ENCODE peak calls at places on chromosomes 16 and 17, in eight cellular contexts. C is brain microvascular endothelial cell, Z is AG09309, T is heart right ventricle, B is foreskin fibroblast, P is fibroblast of mammary gland, R is ascending aorta, W is AG10803. M is an unnamed sample.

GRCh38 chr17:62058611-62059010 is 6.5 kb downstream of the MED13 start:
- DNase-seq in C (no peak), Z (no peak), T (no peak), B (no peak), P (no peak), R (no peak), W (peak; percentile 11), M (no peak)

GRCh38 chr17:15123593-15124590 is 141.2 kb downstream of the PMP22 start:
- DNase-seq in C (peak; percentile 7), Z (peak; percentile 55), T (no peak), B (peak; percentile 97), P (peak; percentile 93), R (no peak), W (peak; percentile 91), M (no peak)

GRCh38 chr17:79927688-79928501 is 88.7 kb upstream of the CBX4 start:
- DNase-seq in C (no peak), Z (no peak), T (no peak), B (no peak), P (no peak), R (no peak), W (no peak), M (no peak)

GRCh38 chr16:81497690-81498089 is 53.1 kb downstream of the CMIP start:
- DNase-seq in C (no peak), Z (no peak), T (no peak), B (no peak), P (no peak), R (no peak), W (no peak), M (no peak)

GRCh38 chr17:18250259-18250658 is 8.3 kb downstream of the FLII start:
- DNase-seq in C (no peak), Z (no peak), T (no peak), B (no peak), P (no peak), R (no peak), W (no peak), M (no peak)

GRCh38 chr16:16007743-16008111 is 58.3 kb downstream of the ABCC1 start:
- DNase-seq in C (no peak), Z (no peak), T (no peak), B (no peak), P (no peak), R (no peak), W (no peak), M (no peak)

GRCh38 chr17:47684535-47685193 is 9.3 kb upstream of the TBKBP1 start:
- DNase-seq in C (no peak), Z (no peak), T (no peak), B (no peak), P (no peak), R (no peak), W (no peak), M (no peak)

GRCh38 chr17:17749921-17750320 is 68.7 kb downstream of the RAI1 start:
- DNase-seq in C (peak; percentile 43), Z (no peak), T (no peak), B (no peak), P (peak; percentile 49), R (no peak), W (peak; percentile 29), M (no peak)

GRCh38 chr17:50603340-50603739 is 31.3 kb upstream of the ABCC3 start:
- DNase-seq in C (no peak), Z (no peak), T (no peak), B (no peak), P (no peak), R (no peak), W (no peak), M (no peak)

GRCh38 chr17:39617100-39617445 is 9.4 kb upstream of the NEUROD2 start:
- DNase-seq in C (no peak), Z (no peak), T (no peak), B (no peak), P (no peak), R (no peak), W (no peak), M (no peak)

GRCh38 chr17:16374539-16374938 is 6.4 kb upstream of the UBB start:
- DNase-seq in C (no peak), Z (no peak), T (no peak), B (no peak), P (no peak), R (no peak), W (no peak), M (no peak)

GRCh38 chr17:78142113-78142861 is 3.9 kb upstream of the C17orf99 start:
- DNase-seq in C (peak; percentile 13), Z (no peak), T (no peak), B (peak; percentile 38), P (peak; percentile 78), R (no peak), W (peak; percentile 13), M (no peak)

GRCh38 chr16:50246299-50247122 is 19.8 kb upstream of the ADCY7 start:
- DNase-seq in C (no peak), Z (no peak), T (peak; percentile 38), B (no peak), P (no peak), R (no peak), W (no peak), M (peak; percentile 50)

GRCh38 chr16:50245417-50246298 is 20.7 kb upstream of the ADCY7 start:
- DNase-seq in C (peak; percentile 47), Z (no peak), T (peak; percentile 54), B (peak; percentile 47), P (peak; percentile 89), R (no peak), W (peak; percentile 82), M (peak; percentile 55)

GRCh38 chr16:50247123-50247905 is 19.0 kb upstream of the ADCY7 start:
- DNase-seq in C (no peak), Z (no peak), T (no peak), B (no peak), P (no peak), R (no peak), W (no peak), M (no peak)

GRCh38 chr16:50244504-50245416 is 21.6 kb upstream of the ADCY7 start:
- DNase-seq in C (no peak), Z (no peak), T (no peak), B (no peak), P (peak; percentile 18), R (no peak), W (no peak), M (no peak)

DNA sequence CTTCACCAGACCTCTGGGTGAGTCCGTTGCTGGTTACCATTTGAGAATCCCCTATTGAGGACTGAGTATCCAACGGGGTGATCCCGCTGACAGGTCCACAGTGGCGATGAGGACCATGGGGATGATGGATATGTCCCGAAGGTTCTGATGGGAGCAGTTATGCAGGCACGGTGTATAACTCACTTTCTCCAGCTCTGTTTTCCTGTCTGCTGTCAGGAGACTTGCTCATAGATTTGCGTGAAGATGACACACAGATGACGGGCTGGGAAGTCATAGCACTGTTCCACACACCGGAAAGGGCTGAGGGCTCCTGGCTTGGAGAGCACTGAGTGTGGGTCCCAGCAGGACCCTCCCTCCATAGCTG is 22.2 kb upstream of the ADCY7 start:
- DNase-seq in C (peak; percentile 38), Z (no peak), T (no peak), B (no peak), P (peak; percentile 84), R (no peak), W (peak; percentile 34), M (no peak)
- H3K4me3 ChIP-seq in C (no peak overlapping the region), Z (no peak overlapping the region), T (no peak overlapping the region), B (no peak overlapping the region), P (no peak overlapping the region), R (no peak overlapping the region), W (no peak overlapping the region), M (no peak overlapping the region)

GRCh38 chr17:75270966-75271232 is at the start of gene MIF4GD:
- DNase-seq in C (no peak), Z (no peak), T (no peak), B (peak; percentile 66), P (peak; percentile 54), R (no peak), W (no peak), M (no peak)

GRCh38 chr17:75271955-75272847 is 1.2 kb upstream of the MIF4GD start:
- DNase-seq in C (no peak), Z (no peak), T (peak; percentile 70), B (peak; percentile 62), P (peak; percentile 50), R (no peak), W (peak; percentile 76), M (peak; percentile 47)

GRCh38 chr17:75268931-75269330 is 2.1 kb downstream of the MIF4GD start:
- DNase-seq in C (no peak), Z (no peak), T (no peak), B (no peak), P (no peak), R (no peak), W (no peak), M (no peak)

GRCh38 chr17:75271233-75271954 is 363 bp upstream of the MIF4GD start:
- DNase-seq in C (no peak), Z (no peak), T (peak; percentile 83), B (peak; percentile 25), P (no peak), R (no peak), W (peak; percentile 55), M (peak; percentile 92)

DNA sequence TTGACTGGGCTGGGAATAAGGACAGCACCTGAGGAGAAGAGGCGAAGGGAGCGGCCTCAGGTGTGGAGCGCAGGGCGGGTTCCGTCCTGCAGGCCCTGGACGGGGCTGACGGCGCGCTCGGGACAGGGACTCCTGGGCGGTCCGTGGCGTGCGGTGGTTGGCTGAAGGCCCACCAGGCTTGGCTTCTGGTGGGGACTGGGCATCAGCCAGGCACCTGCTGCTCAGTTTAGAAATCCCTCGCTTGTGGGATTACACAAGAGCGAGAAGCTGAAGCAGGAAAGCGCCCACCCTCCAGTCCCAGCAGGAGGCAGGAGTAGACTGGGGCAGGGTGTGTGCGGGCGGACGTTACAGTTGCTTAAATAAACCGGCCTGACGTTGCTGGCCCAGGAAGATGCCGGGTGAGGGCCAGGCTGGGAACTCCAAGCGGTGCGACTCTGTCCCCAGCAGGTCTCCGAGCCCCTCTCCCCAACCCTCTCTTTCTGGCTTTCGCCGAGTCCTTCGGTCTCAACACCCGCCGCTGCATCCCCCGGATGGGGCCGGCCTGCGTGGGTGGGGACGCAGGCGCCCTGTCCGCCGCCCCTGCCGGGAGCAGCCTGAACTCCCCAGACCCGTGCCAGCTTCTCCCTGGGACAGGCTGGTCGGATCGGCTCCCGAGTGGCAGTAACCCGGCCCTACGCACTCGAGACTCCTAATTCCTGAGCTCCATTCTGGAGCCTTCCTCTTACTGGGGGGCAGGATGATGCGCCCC is 639 bp downstream of the MIF4GD start:
- DNase-seq in C (peak; percentile 48), Z (no peak), T (peak; percentile 69), B (peak; percentile 66), P (peak; percentile 76), R (no peak), W (peak; percentile 80), M (peak; percentile 82)
- H3K4me3 ChIP-seq in C (peak overlapping the region; percentile 79), Z (peak overlapping the region; percentile 63), T (peak overlapping the region; percentile 95), B (peak overlapping the region; percentile 93), P (peak overlapping the region; percentile 79), R (peak overlapping the region; percentile 95), W (peak overlapping the region; percentile 84), M (peak overlapping the region; percentile 97)

GRCh38 chr17:81265576-81265975 is 26.5 kb downstream of the NDUFAF8 start:
- DNase-seq in C (no peak), Z (no peak), T (no peak), B (no peak), P (no peak), R (no peak), W (no peak), M (no peak)
- H3K4me3 ChIP-seq in C (no peak overlapping the region), Z (no peak overlapping the region), T (no peak overlapping the region), B (no peak overlapping the region), P (no peak overlapping the region), R (no peak overlapping the region), W (no peak overlapping the region), M (no peak overlapping the region)

DNA sequence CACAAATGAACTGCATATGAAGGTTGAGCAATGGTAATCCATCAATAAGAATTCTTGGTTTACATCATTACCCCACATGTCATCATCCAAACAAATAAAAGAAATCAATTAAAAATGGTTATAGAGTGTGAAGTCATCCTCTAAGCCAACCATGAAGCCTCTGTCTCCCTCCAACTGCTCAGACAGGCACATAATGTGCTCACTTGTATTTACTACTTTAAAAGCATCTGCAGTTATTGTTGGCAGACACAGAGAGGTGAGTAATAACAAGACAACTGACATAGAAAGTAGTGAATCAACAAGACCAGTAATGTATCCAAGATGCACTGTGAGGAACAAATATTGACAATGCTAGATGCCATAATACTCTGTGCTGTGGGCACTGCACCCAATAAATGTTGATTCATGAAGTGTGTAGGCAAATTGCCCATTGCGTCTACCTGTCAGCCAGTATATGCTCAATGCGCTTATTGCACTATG is 20.0 kb downstream of the ADAMTS18 start:
- DNase-seq in C (peak; percentile 19), Z (no peak), T (no peak), B (no peak), P (peak; percentile 81), R (no peak), W (no peak), M (no peak)
- H3K4me3 ChIP-seq in C (no peak overlapping the region), Z (no peak overlapping the region), T (no peak overlapping the region), B (no peak overlapping the region), P (no peak overlapping the region), R (no peak overlapping the region), W (no peak overlapping the region), M (no peak overlapping the region)

M was measured in heart left ventricle.